ENCODE peak calls at places on chromosomes 13 and 19, in eight cellular contexts. One of them, this sample, is unnamed.

GRCh38 chr13:113881614-113882265 is 17.9 kb upstream of the GAS6 start:
- DNase-seq in heart right ventricle: peak; percentile 52
- DNase-seq in fibroblast of mammary gland: no peak
- DNase-seq in CD4-positive, alpha-beta T cell: no peak
- DNase-seq in coronary artery: no peak
- DNase-seq in BE2C: no peak
- DNase-seq in astrocyte of the spinal cord: no peak
- DNase-seq in OCI-LY7: no peak
- DNase-seq in this sample: no peak

GRCh38 chr13:27137759-27138158 is 33.9 kb downstream of the USP12 start:
- DNase-seq in heart right ventricle: no peak
- DNase-seq in fibroblast of mammary gland: no peak
- DNase-seq in CD4-positive, alpha-beta T cell: no peak
- DNase-seq in coronary artery: no peak
- DNase-seq in BE2C: no peak
- DNase-seq in astrocyte of the spinal cord: no peak
- DNase-seq in OCI-LY7: no peak
- DNase-seq in this sample: no peak

GRCh38 chr13:94369862-94370491 is 109.5 kb downstream of the DCT start:
- DNase-seq in heart right ventricle: peak; percentile 22
- DNase-seq in fibroblast of mammary gland: peak; percentile 18
- DNase-seq in CD4-positive, alpha-beta T cell: no peak
- DNase-seq in coronary artery: no peak
- DNase-seq in BE2C: no peak
- DNase-seq in astrocyte of the spinal cord: no peak
- DNase-seq in OCI-LY7: no peak
- DNase-seq in this sample: no peak

GRCh38 chr19:11405846-11406643 is 13.1 kb downstream of the RGL3 start:
- DNase-seq in heart right ventricle: no peak
- DNase-seq in fibroblast of mammary gland: peak; percentile 34
- DNase-seq in CD4-positive, alpha-beta T cell: no peak
- DNase-seq in coronary artery: no peak
- DNase-seq in BE2C: peak; percentile 56
- DNase-seq in astrocyte of the spinal cord: no peak
- DNase-seq in OCI-LY7: no peak
- DNase-seq in this sample: peak; percentile 18

GRCh38 chr19:16604615-16605014 is 23.4 kb downstream of the MED26 start:
- DNase-seq in heart right ventricle: no peak
- DNase-seq in fibroblast of mammary gland: no peak
- DNase-seq in CD4-positive, alpha-beta T cell: no peak
- DNase-seq in coronary artery: no peak
- DNase-seq in BE2C: no peak
- DNase-seq in astrocyte of the spinal cord: no peak
- DNase-seq in OCI-LY7: no peak
- DNase-seq in this sample: no peak

GRCh38 chr19:19817357-19817756 is 4.2 kb downstream of the ZNF506 start:
- DNase-seq in heart right ventricle: no peak
- DNase-seq in fibroblast of mammary gland: no peak
- DNase-seq in CD4-positive, alpha-beta T cell: peak; percentile 24
- DNase-seq in coronary artery: no peak
- DNase-seq in BE2C: no peak
- DNase-seq in astrocyte of the spinal cord: no peak
- DNase-seq in OCI-LY7: no peak
- DNase-seq in this sample: no peak

GRCh38 chr19:41341669-41342490 is 11.8 kb downstream of the TGFB1 start:
- DNase-seq in heart right ventricle: no peak
- DNase-seq in fibroblast of mammary gland: no peak
- DNase-seq in CD4-positive, alpha-beta T cell: no peak
- DNase-seq in coronary artery: no peak
- DNase-seq in BE2C: no peak
- DNase-seq in astrocyte of the spinal cord: no peak
- DNase-seq in OCI-LY7: no peak
- DNase-seq in this sample: no peak

GRCh38 chr13:114212096-114212495 is 22.6 kb upstream of the CDC16 start:
- DNase-seq in heart right ventricle: no peak
- DNase-seq in fibroblast of mammary gland: peak; percentile 77
- DNase-seq in CD4-positive, alpha-beta T cell: no peak
- DNase-seq in coronary artery: no peak
- DNase-seq in BE2C: no peak
- DNase-seq in astrocyte of the spinal cord: peak; percentile 45
- DNase-seq in OCI-LY7: no peak
- DNase-seq in this sample: no peak

GRCh38 chr13:101474419-101474957 is 22.0 kb downstream of the ITGBL1 start:
- DNase-seq in heart right ventricle: no peak
- DNase-seq in fibroblast of mammary gland: peak; percentile 90
- DNase-seq in CD4-positive, alpha-beta T cell: no peak
- DNase-seq in coronary artery: no peak
- DNase-seq in BE2C: no peak
- DNase-seq in astrocyte of the spinal cord: peak; percentile 96
- DNase-seq in OCI-LY7: no peak
- DNase-seq in this sample: no peak

GRCh38 chr13:39253774-39254173 is 215.5 kb downstream of the NHLRC3 start:
- DNase-seq in heart right ventricle: no peak
- DNase-seq in fibroblast of mammary gland: peak; percentile 8
- DNase-seq in CD4-positive, alpha-beta T cell: no peak
- DNase-seq in coronary artery: no peak
- DNase-seq in BE2C: no peak
- DNase-seq in astrocyte of the spinal cord: peak; percentile 28
- DNase-seq in OCI-LY7: no peak
- DNase-seq in this sample: no peak

GRCh38 chr19:19329199-19329598 is 8.6 kb downstream of the MAU2 start:
- DNase-seq in heart right ventricle: no peak
- DNase-seq in fibroblast of mammary gland: no peak
- DNase-seq in CD4-positive, alpha-beta T cell: no peak
- DNase-seq in coronary artery: no peak
- DNase-seq in BE2C: no peak
- DNase-seq in astrocyte of the spinal cord: no peak
- DNase-seq in OCI-LY7: no peak
- DNase-seq in this sample: peak; percentile 44

GRCh38 chr13:50713849-50714248 is 129.6 kb downstream of the DLEU7 start:
- DNase-seq in heart right ventricle: no peak
- DNase-seq in fibroblast of mammary gland: peak; percentile 81
- DNase-seq in CD4-positive, alpha-beta T cell: no peak
- DNase-seq in coronary artery: no peak
- DNase-seq in BE2C: no peak
- DNase-seq in astrocyte of the spinal cord: peak; percentile 93
- DNase-seq in OCI-LY7: peak; percentile 45
- DNase-seq in this sample: peak; percentile 27

GRCh38 chr19:29704562-29705558 is 10.2 kb downstream of the C19orf12 start:
- DNase-seq in heart right ventricle: no peak
- DNase-seq in fibroblast of mammary gland: no peak
- DNase-seq in CD4-positive, alpha-beta T cell: no peak
- DNase-seq in coronary artery: no peak
- DNase-seq in BE2C: no peak
- DNase-seq in astrocyte of the spinal cord: no peak
- DNase-seq in OCI-LY7: no peak
- DNase-seq in this sample: peak; percentile 51

GRCh38 chr19:34365463-34366401 is 736 bp downstream of the GPI start:
- DNase-seq in heart right ventricle: peak; percentile 48
- DNase-seq in fibroblast of mammary gland: peak; percentile 45
- DNase-seq in CD4-positive, alpha-beta T cell: no peak
- DNase-seq in coronary artery: no peak
- DNase-seq in BE2C: peak; percentile 42
- DNase-seq in astrocyte of the spinal cord: peak; percentile 27
- DNase-seq in OCI-LY7: peak; percentile 36
- DNase-seq in this sample: peak; percentile 17

GRCh38 chr19:39401549-39402416 is 4.9 kb upstream of the ZFP36 start:
- DNase-seq in heart right ventricle: peak; percentile 50
- DNase-seq in fibroblast of mammary gland: peak; percentile 95
- DNase-seq in CD4-positive, alpha-beta T cell: peak; percentile 76
- DNase-seq in coronary artery: peak; percentile 88
- DNase-seq in BE2C: peak; percentile 38
- DNase-seq in astrocyte of the spinal cord: peak; percentile 74
- DNase-seq in OCI-LY7: peak; percentile 68
- DNase-seq in this sample: peak; percentile 89

GRCh38 chr19:45117167-45117594 is 24.2 kb downstream of the PPP1R37 start:
- DNase-seq in heart right ventricle: no peak
- DNase-seq in fibroblast of mammary gland: peak; percentile 31
- DNase-seq in CD4-positive, alpha-beta T cell: peak; percentile 10
- DNase-seq in coronary artery: no peak
- DNase-seq in BE2C: peak; percentile 38
- DNase-seq in astrocyte of the spinal cord: no peak
- DNase-seq in OCI-LY7: peak; percentile 50
- DNase-seq in this sample: peak; percentile 80

GRCh38 chr19:29487432-29487831 is 38.4 kb upstream of the VSTM2B start:
- DNase-seq in heart right ventricle: no peak
- DNase-seq in fibroblast of mammary gland: no peak
- DNase-seq in CD4-positive, alpha-beta T cell: no peak
- DNase-seq in coronary artery: no peak
- DNase-seq in BE2C: no peak
- DNase-seq in astrocyte of the spinal cord: no peak
- DNase-seq in OCI-LY7: peak; percentile 3
- DNase-seq in this sample: no peak

GRCh38 chr13:30112602-30113435 is 194.5 kb downstream of the KATNAL1 start:
- DNase-seq in heart right ventricle: peak; percentile 78
- DNase-seq in fibroblast of mammary gland: peak; percentile 93
- DNase-seq in CD4-positive, alpha-beta T cell: peak; percentile 75
- DNase-seq in coronary artery: no peak
- DNase-seq in BE2C: peak; percentile 83
- DNase-seq in astrocyte of the spinal cord: peak; percentile 86
- DNase-seq in OCI-LY7: peak; percentile 81
- DNase-seq in this sample: peak; percentile 87

GRCh38 chr13:30109471-30110135 is 197.7 kb downstream of the KATNAL1 start:
- DNase-seq in heart right ventricle: no peak
- DNase-seq in fibroblast of mammary gland: no peak
- DNase-seq in CD4-positive, alpha-beta T cell: no peak
- DNase-seq in coronary artery: no peak
- DNase-seq in BE2C: no peak
- DNase-seq in astrocyte of the spinal cord: no peak
- DNase-seq in OCI-LY7: no peak
- DNase-seq in this sample: no peak

GRCh38 chr13:30113531-30113930 is 193.8 kb downstream of the KATNAL1 start:
- DNase-seq in heart right ventricle: no peak
- DNase-seq in fibroblast of mammary gland: no peak
- DNase-seq in CD4-positive, alpha-beta T cell: no peak
- DNase-seq in coronary artery: no peak
- DNase-seq in BE2C: no peak
- DNase-seq in astrocyte of the spinal cord: no peak
- DNase-seq in OCI-LY7: no peak
- DNase-seq in this sample: no peak

GRCh38 chr13:30110301-30111070 is 196.9 kb downstream of the KATNAL1 start:
- DNase-seq in heart right ventricle: no peak
- DNase-seq in fibroblast of mammary gland: peak; percentile 38
- DNase-seq in CD4-positive, alpha-beta T cell: no peak
- DNase-seq in coronary artery: no peak
- DNase-seq in BE2C: no peak
- DNase-seq in astrocyte of the spinal cord: no peak
- DNase-seq in OCI-LY7: no peak
- DNase-seq in this sample: no peak

GRCh38 chr13:30111810-30112209 is 195.5 kb downstream of the KATNAL1 start:
- DNase-seq in heart right ventricle: no peak
- DNase-seq in fibroblast of mammary gland: no peak
- DNase-seq in CD4-positive, alpha-beta T cell: no peak
- DNase-seq in coronary artery: no peak
- DNase-seq in BE2C: no peak
- DNase-seq in astrocyte of the spinal cord: no peak
- DNase-seq in OCI-LY7: peak; percentile 38
- DNase-seq in this sample: peak; percentile 39
- TF ChIP-seq CTCF in heart right ventricle: no peak
- TF ChIP-seq CTCF in fibroblast of mammary gland: peak; percentile 28
- TF ChIP-seq CTCF in CD4-positive, alpha-beta T cell: no peak
- TF ChIP-seq CTCF in coronary artery: no peak
- TF ChIP-seq CTCF in BE2C: peak; percentile 44
- TF ChIP-seq CTCF in astrocyte of the spinal cord: peak; percentile 33
- TF ChIP-seq CTCF in OCI-LY7: peak; percentile 49
- TF ChIP-seq CTCF in this sample: peak; percentile 39

DNA sequence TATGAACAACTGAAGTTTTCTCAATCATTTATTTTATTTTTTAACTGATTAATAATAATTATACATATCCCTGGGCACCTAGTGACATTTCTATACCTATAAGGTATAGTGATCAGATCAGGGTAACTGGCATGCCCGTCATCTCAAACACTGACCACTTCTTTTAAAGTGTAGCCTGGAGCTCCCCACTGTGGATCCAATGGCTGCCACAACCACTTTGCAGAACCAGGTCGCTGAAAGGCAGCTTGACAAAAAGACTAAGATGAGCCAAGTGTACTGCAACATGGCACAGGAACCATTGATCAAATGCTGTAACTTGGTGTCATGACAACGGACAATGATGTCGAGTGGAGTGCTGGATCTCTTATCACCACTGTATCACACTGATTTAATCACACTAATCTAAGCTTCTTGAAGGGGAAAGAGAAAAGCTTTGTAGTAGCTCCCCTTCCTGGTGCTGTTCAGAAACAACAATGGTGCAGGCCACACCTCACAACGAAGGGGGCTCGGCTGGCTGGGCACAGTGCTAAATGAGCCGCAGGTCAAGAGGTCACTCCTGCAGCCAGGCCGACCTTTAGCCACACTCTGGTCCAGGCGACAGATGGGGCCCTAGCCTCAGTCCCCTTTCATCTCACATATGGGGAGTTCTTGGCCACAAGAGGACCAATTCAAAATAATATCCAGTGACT is 2.3 kb upstream of the TNFRSF19 start:
- DNase-seq in heart right ventricle: no peak
- DNase-seq in fibroblast of mammary gland: no peak
- DNase-seq in CD4-positive, alpha-beta T cell: no peak
- DNase-seq in coronary artery: no peak
- DNase-seq in BE2C: no peak
- DNase-seq in astrocyte of the spinal cord: no peak
- DNase-seq in OCI-LY7: no peak
- DNase-seq in this sample: peak; percentile 77
- TF ChIP-seq CTCF in heart right ventricle: peak; percentile 58
- TF ChIP-seq CTCF in fibroblast of mammary gland: no peak
- TF ChIP-seq CTCF in CD4-positive, alpha-beta T cell: no peak
- TF ChIP-seq CTCF in coronary artery: no peak
- TF ChIP-seq CTCF in BE2C: peak; percentile 38
- TF ChIP-seq CTCF in astrocyte of the spinal cord: no peak
- TF ChIP-seq CTCF in OCI-LY7: no peak
- TF ChIP-seq CTCF in this sample: peak; percentile 7

DNA sequence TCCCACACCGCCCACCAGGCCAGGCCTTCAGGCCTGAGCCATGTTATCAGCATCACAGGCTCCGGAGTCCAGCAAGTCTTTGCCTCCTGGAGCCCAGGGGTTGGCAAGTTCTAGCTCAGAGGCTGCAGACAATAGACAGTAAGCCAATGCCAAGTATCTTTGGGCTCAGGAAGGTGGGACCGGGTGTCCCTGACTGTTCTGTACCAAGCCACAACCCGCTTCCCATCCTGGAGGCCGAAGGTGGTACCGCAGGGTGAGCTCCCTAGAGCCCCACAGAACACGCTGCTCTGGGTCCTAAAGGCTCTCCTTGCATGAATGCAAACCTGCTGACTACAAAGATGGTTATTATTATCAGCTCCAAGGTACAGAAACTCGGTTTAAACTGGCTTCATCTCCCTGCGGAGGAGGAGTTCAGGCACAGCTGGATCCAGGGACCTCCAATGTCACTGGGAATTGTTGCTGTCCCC is 5.5 kb upstream of the FSTL3 start:
- DNase-seq in heart right ventricle: no peak
- DNase-seq in fibroblast of mammary gland: no peak
- DNase-seq in CD4-positive, alpha-beta T cell: no peak
- DNase-seq in coronary artery: no peak
- DNase-seq in BE2C: no peak
- DNase-seq in astrocyte of the spinal cord: no peak
- DNase-seq in OCI-LY7: no peak
- DNase-seq in this sample: no peak
- TF ChIP-seq CTCF in heart right ventricle: no peak
- TF ChIP-seq CTCF in fibroblast of mammary gland: no peak
- TF ChIP-seq CTCF in CD4-positive, alpha-beta T cell: no peak
- TF ChIP-seq CTCF in coronary artery: no peak
- TF ChIP-seq CTCF in BE2C: no peak
- TF ChIP-seq CTCF in astrocyte of the spinal cord: no peak
- TF ChIP-seq CTCF in OCI-LY7: no peak
- TF ChIP-seq CTCF in this sample: peak; percentile 17

GRCh38 chr19:10251792-10252694 is at the start of gene MRPL4:
- DNase-seq in heart right ventricle: peak; percentile 98
- DNase-seq in fibroblast of mammary gland: peak; percentile 99
- DNase-seq in CD4-positive, alpha-beta T cell: peak; percentile 91
- DNase-seq in coronary artery: peak; percentile 98
- DNase-seq in BE2C: peak; percentile 97
- DNase-seq in astrocyte of the spinal cord: peak; percentile 99
- DNase-seq in OCI-LY7: peak; percentile 99
- DNase-seq in this sample: peak; percentile 98
- TF ChIP-seq CTCF in heart right ventricle: no peak
- TF ChIP-seq CTCF in fibroblast of mammary gland: no peak
- TF ChIP-seq CTCF in CD4-positive, alpha-beta T cell: no peak
- TF ChIP-seq CTCF in coronary artery: no peak
- TF ChIP-seq CTCF in BE2C: no peak
- TF ChIP-seq CTCF in astrocyte of the spinal cord: no peak
- TF ChIP-seq CTCF in OCI-LY7: no peak
- TF ChIP-seq CTCF in this sample: no peak